ENCODE peak calls at places on chromosomes 4 and X, in four cellular contexts. Q is IMR-90, F is NT2/D1, T is prostate gland. R is an unnamed sample.

GRCh38 chrX:106022238-106022637 is 16.3 kb downstream of the SERPINA7 start:
- DNase-seq in F (no peak), Q (no peak), T (no peak), R (no peak)

GRCh38 chrX:11423362-11423818 is 130.2 kb downstream of the AMELX start:
- DNase-seq in Q (peak; percentile 90), F (no peak), T (no peak), R (peak; percentile 29)

GRCh38 chr4:125735107-125735506 is 420.4 kb downstream of the FAT4 start:
- DNase-seq in F (no peak), T (no peak), Q (peak; percentile 86), R (no peak)

GRCh38 chr4:110196871-110197420 is 1.5 kb downstream of the ELOVL6 start:
- DNase-seq in Q (peak; percentile 31), T (peak; percentile 26), F (no peak), R (peak; percentile 50)

GRCh38 chr4:3712112-3712805 is 53.9 kb upstream of the ADRA2C start:
- DNase-seq in F (no peak), T (no peak), Q (no peak), R (no peak)

GRCh38 chr4:7843831-7844230 is 95.8 kb downstream of the AFAP1 start:
- DNase-seq in F (no peak), Q (no peak), T (no peak), R (no peak)

GRCh38 chr4:82431026-82431745 is 796 bp downstream of the ENOPH1 start:
- DNase-seq in Q (peak; percentile 39), F (no peak), T (peak; percentile 11), R (peak; percentile 54)

GRCh38 chr4:147518846-147519767 is 38.2 kb downstream of the EDNRA start:
- DNase-seq in T (peak; percentile 53), F (peak; percentile 27), Q (peak; percentile 86), R (peak; percentile 68)

GRCh38 chr4:85491527-85491926 is 16.6 kb downstream of the ARHGAP24 start:
- DNase-seq in T (no peak), F (no peak), Q (no peak), R (no peak)

GRCh38 chr4:88008624-88009235 is 1.3 kb downstream of the PKD2 start:
- DNase-seq in F (no peak), T (no peak), Q (no peak), R (no peak)

GRCh38 chr4:6929339-6929734 is 19.7 kb downstream of the TBC1D14 start:
- DNase-seq in Q (no peak), T (no peak), F (no peak), R (no peak)

GRCh38 chrX:150694738-150695410 is 1.7 kb downstream of the MTMR1 start:
- DNase-seq in F (no peak), T (no peak), Q (no peak), R (no peak)

GRCh38 chrX:87621697-87622096 is 104.1 kb downstream of the KLHL4 start:
- DNase-seq in T (no peak), F (no peak), Q (no peak), R (no peak)

GRCh38 chr4:7980036-7980435 is 40.4 kb upstream of the AFAP1 start:
- DNase-seq in T (no peak), Q (peak; percentile 71), F (no peak), R (no peak)

GRCh38 chrX:124256209-124256608 is 76.3 kb upstream of the TEX13D start:
- DNase-seq in T (no peak), F (no peak), Q (peak; percentile 19), R (no peak)

GRCh38 chr4:18882468-18882867 is 860.9 kb upstream of the LCORL start:
- DNase-seq in T (no peak), Q (peak; percentile 72), F (peak; percentile 18), R (no peak)

GRCh38 chrX:124690495-124690894 is 344.1 kb downstream of the SH2D1A start:
- DNase-seq in T (no peak), F (no peak), Q (no peak), R (no peak)

GRCh38 chr4:93384897-93385296 is 443.7 kb upstream of the ATOH1 start:
- DNase-seq in Q (peak; percentile 81), T (no peak), F (no peak), R (no peak)

GRCh38 chr4:108135549-108136209 is 33.1 kb downstream of the LEF1 start:
- DNase-seq in F (peak; percentile 77), Q (no peak), T (peak; percentile 15), R (no peak)

GRCh38 chrX:71533850-71534515 is 1.1 kb downstream of the OGT start:
- DNase-seq in F (no peak), T (peak; percentile 22), Q (peak; percentile 32), R (peak; percentile 34)

GRCh38 chr4:82998898-82999297 is 11.7 kb downstream of the LIN54 start:
- DNase-seq in T (no peak), F (no peak), Q (no peak), R (no peak)

GRCh38 chrX:153963546-153963945 is 8.1 kb downstream of the HCFC1 start:
- DNase-seq in T (no peak), Q (no peak), F (no peak), R (no peak)
- H3K36me3 ChIP-seq in T (no peaks in the 10 kb centered on the region), Q (peaks cover 48% of the 10 kb centered on the region), F (peaks cover 74% of the 10 kb centered on the region), R (peaks cover 37% of the 10 kb centered on the region)

GRCh38 chr4:92252846-92253245 is 50.9 kb upstream of the GRID2 start:
- DNase-seq in F (no peak), Q (no peak), T (no peak), R (no peak)

GRCh38 chr4:92246384-92246783 is 57.4 kb upstream of the GRID2 start:
- DNase-seq in F (no peak), T (no peak), Q (no peak), R (no peak)

GRCh38 chr4:92251711-92252110 is 52.1 kb upstream of the GRID2 start:
- DNase-seq in Q (no peak), T (no peak), F (no peak), R (no peak)

GRCh38 chr4:92253550-92253949 is 50.2 kb upstream of the GRID2 start:
- DNase-seq in Q (no peak), F (no peak), T (no peak), R (no peak)

DNA sequence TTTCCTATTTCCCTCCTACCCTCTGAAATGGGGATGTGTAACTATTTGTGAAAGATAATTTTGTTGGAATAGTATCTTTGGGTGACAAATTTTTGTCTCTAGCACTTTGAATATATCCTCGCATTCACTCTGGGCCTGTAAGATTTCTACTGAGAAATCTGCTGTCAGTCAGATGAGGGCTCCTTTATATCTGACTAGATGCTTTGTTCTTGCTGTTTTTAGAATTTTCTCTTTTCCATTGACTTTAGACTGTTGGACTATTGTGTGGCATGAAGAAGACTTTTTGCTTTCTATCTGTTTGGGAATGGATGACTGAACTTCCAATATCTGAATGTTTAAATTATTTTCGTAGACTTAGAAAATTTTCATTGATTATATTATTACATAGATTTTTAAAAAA is 54.2 kb upstream of the GRID2 start:
- DNase-seq in F (no peak), T (no peak), Q (no peak), R (no peak)
- H3K36me3 ChIP-seq in F (no peaks in the 10 kb centered on the region), T (no peaks in the 10 kb centered on the region), Q (no peaks in the 10 kb centered on the region), R (no peaks in the 10 kb centered on the region)

GRCh38 chr4:26893491-26893890 is 32.9 kb downstream of the STIM2 start:
- DNase-seq in Q (peak; percentile 38), F (no peak), T (no peak), R (no peak)

GRCh38 chr4:26891867-26892266 is 31.2 kb downstream of the STIM2 start:
- DNase-seq in F (no peak), Q (no peak), T (no peak), R (no peak)

GRCh38 chr4:26892480-26893150 is 32.0 kb downstream of the STIM2 start:
- DNase-seq in F (no peak), Q (no peak), T (no peak), R (no peak)

GRCh38 chr4:26887809-26888208 is 27.2 kb downstream of the STIM2 start:
- DNase-seq in F (no peak), Q (no peak), T (no peak), R (no peak)

GRCh38 chr4:26891054-26891453 is 30.4 kb downstream of the STIM2 start:
- DNase-seq in T (no peak), F (no peak), Q (no peak), R (no peak)
- H3K36me3 ChIP-seq in T (no peaks in the 10 kb centered on the region), F (no peaks in the 10 kb centered on the region), Q (no peaks in the 10 kb centered on the region), R (no peaks in the 10 kb centered on the region)

DNA sequence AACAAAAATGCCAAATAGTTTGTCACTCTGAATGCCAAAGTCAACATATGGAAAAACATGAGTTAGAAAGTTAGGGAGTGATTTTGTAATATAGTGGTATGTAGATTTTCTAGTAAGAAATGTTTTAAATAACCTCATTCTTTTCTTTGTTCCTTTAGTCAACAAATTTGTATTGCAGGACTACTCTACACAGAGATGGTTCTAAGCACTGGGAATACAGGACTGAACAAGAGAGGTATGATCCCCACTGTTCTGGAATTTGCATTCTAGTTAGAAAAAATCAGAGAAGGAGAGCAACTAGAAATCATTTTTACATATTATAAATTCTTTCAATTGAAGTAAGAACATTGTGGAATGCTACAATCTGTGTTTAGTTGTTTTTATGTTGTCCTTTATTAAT is 218.8 kb upstream of the ANXA10 start:
- DNase-seq in T (no peak), Q (no peak), F (no peak), R (no peak)
- H3K36me3 ChIP-seq in T (no peaks in the 10 kb centered on the region), Q (no peaks in the 10 kb centered on the region), F (no peaks in the 10 kb centered on the region), R (no peaks in the 10 kb centered on the region)